ENCODE peak calls at places on chromosome 19, in five cellular contexts. C is stimulated activated naive CD8-positive, alpha-beta T cell treated with anti-CD3 and anti-CD28 coated beads, Interleukin-15, amount 100 ng/mL, for 72 hours; V is M059J; M is HTR-8/SVneo; U is uterus. T is an unnamed sample.

GRCh38 chr19:48194041-48194871 is 23.8 kb downstream of the ZSWIM9 start:
- DNase-seq in U (no peak), M (no peak), V (no peak), C (peak; percentile 24), T (no peak)

GRCh38 chr19:49335071-49335783 is at the start of gene CD37:
- DNase-seq in M (no peak), U (no peak), C (peak; percentile 45), V (no peak), T (no peak)

GRCh38 chr19:27971071-27971470 is 1241.9 kb downstream of the UQCRFS1 start:
- DNase-seq in U (no peak), V (peak; percentile 11), C (no peak), M (no peak), T (no peak)

GRCh38 chr19:46416077-46416709 is 2.8 kb upstream of the CCDC8 start:
- DNase-seq in U (peak; percentile 93), M (peak; percentile 88), V (peak; percentile 77), C (peak; percentile 47), T (no peak)

GRCh38 chr19:54373781-54374266 is 9.1 kb upstream of the LAIR1 start:
- DNase-seq in U (no peak), M (no peak), V (peak; percentile 25), C (no peak), T (no peak)

GRCh38 chr19:36850646-36851442 is at the start of gene ZNF345:
- DNase-seq in C (peak; percentile 91), V (peak; percentile 96), U (peak; percentile 90), M (peak; percentile 81), T (peak; percentile 92)

GRCh38 chr19:35298561-35298972 is 6.6 kb downstream of the MAG start:
- DNase-seq in U (no peak), M (no peak), V (no peak), C (no peak), T (no peak)

GRCh38 chr19:4524808-4525562 is 6.7 kb upstream of the PLIN4 start:
- DNase-seq in U (peak; percentile 44), V (peak; percentile 43), C (peak; percentile 71), M (no peak), T (no peak)

GRCh38 chr19:6056801-6057650 is 53.3 kb downstream of the RFX2 start:
- DNase-seq in V (peak; percentile 98), U (peak; percentile 87), M (peak; percentile 61), C (no peak), T (no peak)

GRCh38 chr19:35266904-35267817 is 1.6 kb upstream of the USF2 start:
- DNase-seq in M (no peak), U (peak; percentile 66), V (peak; percentile 40), C (peak; percentile 53), T (no peak)

GRCh38 chr19:35665604-35666003 is 713 bp upstream of the UPK1A start:
- DNase-seq in U (no peak), V (no peak), C (no peak), M (no peak), T (no peak)

GRCh38 chr19:13366529-13367143 is 139.6 kb downstream of the CACNA1A start:
- DNase-seq in M (peak; percentile 56), U (no peak), V (peak; percentile 42), C (no peak), T (no peak)

GRCh38 chr19:31548941-31549340 is 199.7 kb upstream of the TSHZ3 start:
- DNase-seq in V (no peak), M (no peak), C (no peak), U (peak; percentile 20), T (peak; percentile 3)

GRCh38 chr19:41302624-41303351 is 7.2 kb upstream of the CCDC97 start:
- DNase-seq in M (no peak), C (peak; percentile 94), U (no peak), V (no peak), T (no peak)

GRCh38 chr19:4694211-4694987 is 24.3 kb upstream of the MYDGF start:
- DNase-seq in V (peak; percentile 99), C (no peak), U (peak; percentile 35), M (peak; percentile 84), T (peak; percentile 57)

GRCh38 chr19:32264568-32264967 is 80.8 kb upstream of the ZNF507 start:
- DNase-seq in M (no peak), U (no peak), C (no peak), V (no peak), T (no peak)

GRCh38 chr19:55118401-55118991 is 1.1 kb upstream of the PPP1R12C start:
- DNase-seq in C (no peak), U (peak; percentile 46), V (no peak), M (no peak), T (no peak)

GRCh38 chr19:51786651-51787494 is 8.1 kb upstream of the FPR3 start:
- DNase-seq in U (no peak), V (no peak), M (no peak), C (no peak), T (no peak)

GRCh38 chr19:21130097-21130775 is 11.6 kb upstream of the ZNF431 start:
- DNase-seq in C (no peak), V (no peak), M (no peak), U (no peak), T (no peak)

GRCh38 chr19:36246006-36246391 is 31.1 kb downstream of the ZNF146 start:
- DNase-seq in M (no peak), C (no peak), U (no peak), V (no peak), T (no peak)

GRCh38 chr19:16326401-16327130 is 1.9 kb downstream of the KLF2 start:
- DNase-seq in C (no peak), M (no peak), U (no peak), V (no peak), T (no peak)

GRCh38 chr19:3366761-3367571 is 583 bp downstream of the NFIC start:
- DNase-seq in V (peak; percentile 49), M (no peak), U (peak; percentile 72), C (peak; percentile 34), T (no peak)

T was measured in HS-27A.